ENCODE peak calls at places on chromosome 3, in five cellular contexts. C is mesothelial cell of epicardium, V is AG09319, S is psoas muscle, Z is fibroblast of lung. P is an unnamed sample.

GRCh38 chr3:73461582-73461981 is 163.2 kb downstream of the PDZRN3 start:
- DNase-seq in C (no peak), V (no peak), S (no peak), Z (no peak), P (no peak)

GRCh38 chr3:183069086-183069485 is 30.2 kb downstream of the MCCC1 start:
- DNase-seq in C (no peak), V (no peak), S (no peak), Z (no peak), P (no peak)

GRCh38 chr3:197505796-197506553 is 49.8 kb downstream of the BDH1 start:
- DNase-seq in C (no peak), V (no peak), S (no peak), Z (no peak), P (no peak)

GRCh38 chr3:183534249-183534648 is 21.3 kb downstream of the KLHL6 start:
- DNase-seq in C (no peak), V (no peak), S (no peak), Z (peak; percentile 29), P (no peak)

GRCh38 chr3:183283886-183284285 is 30.8 kb downstream of the B3GNT5 start:
- DNase-seq in C (no peak), V (no peak), S (no peak), Z (peak; percentile 44), P (no peak)

GRCh38 chr3:138625707-138626365 is 17.3 kb downstream of the FAIM start:
- DNase-seq in C (no peak), V (no peak), S (no peak), Z (peak; percentile 71), P (peak; percentile 11)

GRCh38 chr3:102038477-102039142 is 189.3 kb downstream of the NFKBIZ start:
- DNase-seq in C (no peak), V (no peak), S (no peak), Z (no peak), P (no peak)

GRCh38 chr3:49966233-49966942 is 26.4 kb downstream of the RBM6 start:
- DNase-seq in C (no peak), V (no peak), S (no peak), Z (peak; percentile 38), P (no peak)

GRCh38 chr3:170420307-170420821 is 1.7 kb downstream of the CLDN11 start:
- DNase-seq in C (peak; percentile 37), V (no peak), S (no peak), Z (peak; percentile 54), P (no peak)

GRCh38 chr3:197555281-197556261 is at the start of gene BDH1:
- DNase-seq in C (peak; percentile 62), V (no peak), S (peak; percentile 65), Z (no peak), P (no peak)

GRCh38 chr3:48555231-48555948 is 1.2 kb downstream of the PFKFB4 start:
- DNase-seq in C (no peak), V (no peak), S (no peak), Z (no peak), P (no peak)

GRCh38 chr3:57078366-57079220 is 18.1 kb downstream of the SPATA12 start:
- DNase-seq in C (peak; percentile 70), V (no peak), S (peak; percentile 84), Z (peak; percentile 55), P (peak; percentile 5)

GRCh38 chr3:3031358-3031757 is 78.8 kb downstream of the IL5RA start:
- DNase-seq in C (no peak), V (no peak), S (no peak), Z (peak; percentile 3), P (no peak)

GRCh38 chr3:100465871-100466777 is 26.3 kb upstream of the TMEM45A start:
- DNase-seq in C (no peak), V (no peak), S (no peak), Z (no peak), P (no peak)

GRCh38 chr3:65230251-65231140 is 542.7 kb upstream of the ADAMTS9 start:
- DNase-seq in C (no peak), V (no peak), S (no peak), Z (no peak), P (no peak)

GRCh38 chr3:48503406-48504050 is 446 bp downstream of the SHISA5 start:
- DNase-seq in C (peak; percentile 45), V (no peak), S (peak; percentile 72), Z (peak; percentile 69), P (no peak)

GRCh38 chr3:128698211-128699011 is 27.6 kb upstream of the RAB7A start:
- DNase-seq in C (peak; percentile 64), V (no peak), S (peak; percentile 71), Z (peak; percentile 34), P (no peak)

GRCh38 chr3:76724706-76725105 is 315.2 kb upstream of the ROBO2 start:
- DNase-seq in C (no peak), V (no peak), S (no peak), Z (no peak), P (no peak)

GRCh38 chr3:194537732-194538247 is 51.0 kb upstream of the ATP13A3 start:
- DNase-seq in C (no peak), V (no peak), S (no peak), Z (peak; percentile 91), P (no peak)

GRCh38 chr3:129118745-129119144 is 2.9 kb downstream of the RAB43 start:
- DNase-seq in C (no peak), V (no peak), S (no peak), Z (no peak), P (no peak)

GRCh38 chr3:189273736-189274135 is 102.0 kb downstream of the TPRG1 start:
- DNase-seq in C (no peak), V (no peak), S (no peak), Z (no peak), P (no peak)

GRCh38 chr3:189267981-189268613 is 96.3 kb downstream of the TPRG1 start:
- DNase-seq in C (no peak), V (no peak), S (no peak), Z (peak; percentile 38), P (no peak)

GRCh38 chr3:189269356-189269755 is 97.6 kb downstream of the TPRG1 start:
- DNase-seq in C (no peak), V (no peak), S (no peak), Z (peak; percentile 43), P (no peak)

GRCh38 chr3:189272500-189273119 is 100.8 kb downstream of the TPRG1 start:
- DNase-seq in C (no peak), V (no peak), S (no peak), Z (no peak), P (no peak)

DNA sequence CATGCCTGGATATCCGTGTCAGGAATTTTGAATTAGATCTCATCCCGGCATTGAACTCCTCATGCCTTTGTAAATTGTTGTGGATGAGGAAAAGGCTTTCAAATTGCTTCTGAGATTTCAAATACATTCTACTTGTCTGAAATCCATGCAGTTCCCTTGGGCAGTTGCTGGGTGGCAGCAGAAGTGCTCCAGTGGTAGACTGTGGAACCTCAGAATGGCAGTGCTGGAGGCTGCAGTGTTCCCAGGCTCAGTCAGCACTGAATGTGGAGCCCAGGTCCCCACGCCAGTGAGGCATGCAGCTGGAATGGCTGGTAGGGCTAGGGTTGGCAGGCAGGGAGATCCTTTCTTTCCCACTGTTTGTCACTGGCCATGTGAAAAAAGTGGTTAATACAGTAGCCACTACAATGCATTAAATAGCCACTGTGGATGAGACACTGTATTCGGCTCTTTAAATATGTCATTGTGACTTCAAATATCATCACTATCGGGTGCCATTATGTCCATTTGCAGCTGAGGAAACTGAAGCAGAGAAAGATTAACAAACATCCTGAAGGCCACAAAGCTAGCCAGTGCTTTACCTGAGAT is 98.6 kb downstream of the TPRG1 start:
- DNase-seq in C (peak; percentile 45), V (peak; percentile 41), S (peak; percentile 77), Z (peak; percentile 84), P (peak; percentile 86)
- TF ChIP-seq CTCF in C (no peak), V (peak; percentile 83), S (peak; percentile 65), Z (peak; percentile 82), P (peak; percentile 91)

GRCh38 chr3:61631108-61631769 is 69.9 kb downstream of the PTPRG start:
- DNase-seq in C (no peak), V (no peak), S (no peak), Z (no peak), P (no peak)
- TF ChIP-seq CTCF in C (no peak), V (no peak), S (no peak), Z (no peak), P (no peak)

DNA sequence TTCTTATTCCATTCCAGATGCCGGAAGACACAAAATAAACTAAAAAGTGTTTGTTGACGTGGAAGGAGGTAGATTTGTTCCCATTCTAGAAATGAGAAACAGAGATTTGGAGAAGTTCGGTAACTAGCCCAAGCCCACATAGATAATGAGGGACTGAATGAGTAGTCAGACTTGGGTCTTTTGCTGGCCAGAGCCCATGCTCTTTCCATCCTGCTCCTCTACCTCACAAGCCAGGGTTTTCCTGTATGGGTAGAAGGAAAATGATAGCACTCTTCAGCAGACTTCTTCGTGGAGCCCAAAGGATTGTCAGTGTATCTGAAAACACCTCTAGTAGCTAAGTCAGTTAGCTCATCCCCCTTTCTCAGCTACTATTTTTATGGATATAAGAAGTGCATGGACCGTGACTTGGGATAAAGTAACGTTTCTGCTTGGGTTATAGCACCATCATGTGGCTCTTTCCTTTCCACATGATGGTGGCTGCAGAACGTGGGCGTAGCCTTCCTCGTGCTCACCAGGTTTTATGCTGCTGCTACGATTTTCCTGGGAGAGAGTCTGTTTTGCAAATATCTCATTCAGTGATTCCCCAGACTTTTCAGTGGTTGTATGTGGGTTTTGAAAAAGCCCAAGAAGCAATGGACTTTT is 84.6 kb downstream of the DGKG start:
- DNase-seq in C (no peak), V (peak; percentile 49), S (no peak), Z (peak; percentile 58), P (no peak)
- TF ChIP-seq CTCF in C (no peak), V (peak; percentile 69), S (peak; percentile 70), Z (peak; percentile 61), P (peak; percentile 66)

DNA sequence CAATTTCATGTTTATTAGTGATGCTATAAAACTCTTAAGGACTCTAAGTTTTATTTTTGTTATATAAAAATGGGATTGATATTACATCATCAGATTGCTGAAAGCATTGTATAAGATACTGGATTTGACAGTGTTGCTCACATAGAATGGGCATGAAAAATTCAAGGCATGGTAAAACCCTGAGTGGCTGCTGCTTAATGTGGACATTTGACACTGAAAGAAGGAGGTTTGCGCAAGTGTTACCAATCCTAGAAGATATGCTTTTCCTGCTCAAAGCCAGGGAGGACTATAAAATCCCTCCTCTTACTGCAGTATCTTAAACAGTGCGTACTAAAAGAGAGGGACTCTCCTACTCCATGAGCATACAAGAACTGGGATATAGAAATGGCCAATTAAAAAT is 65.8 kb upstream of the PTX3 start:
- DNase-seq in C (no peak), V (no peak), S (no peak), Z (no peak), P (no peak)
- TF ChIP-seq CTCF in C (no peak), V (no peak), S (no peak), Z (no peak), P (no peak)

GRCh38 chr3:66270726-66271125 is 49.9 kb downstream of the SLC25A26 start:
- DNase-seq in C (no peak), V (peak; percentile 39), S (no peak), Z (no peak), P (no peak)
- TF ChIP-seq CTCF in C (no peak), V (no peak), S (no peak), Z (no peak), P (no peak)

DNA sequence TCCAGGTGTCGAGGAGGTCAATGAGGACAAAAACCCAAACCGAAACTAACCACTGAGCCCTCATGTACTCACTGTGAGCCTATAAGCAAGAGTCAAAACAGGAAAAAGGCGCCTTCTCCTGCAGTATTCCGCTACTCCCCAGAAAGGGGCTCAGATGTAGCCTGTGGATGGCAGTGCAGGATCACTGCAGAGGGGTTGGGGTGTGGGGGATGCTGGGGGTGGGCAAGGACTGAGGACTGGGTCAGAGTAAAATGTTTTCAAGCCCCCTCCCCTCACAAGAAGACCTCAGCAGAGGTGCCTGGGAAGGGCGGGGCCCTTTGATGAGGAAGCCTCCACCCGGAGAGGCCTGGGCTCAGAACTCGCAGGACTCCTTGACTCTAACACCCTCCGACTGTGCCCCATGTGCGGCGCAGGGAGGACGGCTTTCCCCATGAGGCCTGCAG is 170.1 kb downstream of the OSBPL10 start:
- DNase-seq in C (no peak), V (no peak), S (no peak), Z (no peak), P (no peak)
- TF ChIP-seq CTCF in C (no peak), V (no peak), S (no peak), Z (no peak), P (no peak)